ENCODE peak calls at places on chromosomes 12 and 14, in four cellular contexts. W, C, R and X are unnamed samples.

GRCh38 chr12:39332661-39333175 is 110.2 kb downstream of the KIF21A start:
- DNase-seq in W (no peak), C (no peak), R (no peak), X (no peak)

GRCh38 chr14:69553221-69553620 is 21.4 kb downstream of the CCDC177 start:
- DNase-seq in W (peak), C (no peak), R (peak), X (peak)

GRCh38 chr12:49868952-49869815 is 26.3 kb upstream of the BCDIN3D start:
- DNase-seq in W (peak), C (peak), R (peak), X (peak)

GRCh38 chr12:18895540-18895939 is 157.6 kb downstream of the CAPZA3 start:
- DNase-seq in W (no peak), C (no peak), R (no peak), X (no peak)

GRCh38 chr14:101027291-101027690 is 123.8 kb upstream of the RTL1 start:
- DNase-seq in W (no peak), C (no peak), R (no peak), X (no peak)

GRCh38 chr12:11991604-11992003 is 79.1 kb upstream of the BCL2L14 start:
- DNase-seq in W (no peak), C (no peak), R (peak), X (no peak)

GRCh38 chr12:50003595-50003994 is 21.7 kb downstream of the RACGAP1 start:
- DNase-seq in W (no peak), C (no peak), R (peak), X (peak)

GRCh38 chr12:15001733-15002471 is 29.1 kb downstream of the PDE6H start:
- DNase-seq in W (peak), C (peak), R (peak), X (peak)

GRCh38 chr12:5264006-5264405 is 167.9 kb upstream of the NTF3 start:
- DNase-seq in W (no peak), C (no peak), R (no peak), X (peak)

GRCh38 chr12:6946033-6946919 is 2.5 kb downstream of the C12orf57 start:
- DNase-seq in W (no peak), C (peak), R (no peak), X (no peak)
- H3K4me3 ChIP-seq in W (no peak), C (peak), R (no peak), X (no peak)

DNA sequence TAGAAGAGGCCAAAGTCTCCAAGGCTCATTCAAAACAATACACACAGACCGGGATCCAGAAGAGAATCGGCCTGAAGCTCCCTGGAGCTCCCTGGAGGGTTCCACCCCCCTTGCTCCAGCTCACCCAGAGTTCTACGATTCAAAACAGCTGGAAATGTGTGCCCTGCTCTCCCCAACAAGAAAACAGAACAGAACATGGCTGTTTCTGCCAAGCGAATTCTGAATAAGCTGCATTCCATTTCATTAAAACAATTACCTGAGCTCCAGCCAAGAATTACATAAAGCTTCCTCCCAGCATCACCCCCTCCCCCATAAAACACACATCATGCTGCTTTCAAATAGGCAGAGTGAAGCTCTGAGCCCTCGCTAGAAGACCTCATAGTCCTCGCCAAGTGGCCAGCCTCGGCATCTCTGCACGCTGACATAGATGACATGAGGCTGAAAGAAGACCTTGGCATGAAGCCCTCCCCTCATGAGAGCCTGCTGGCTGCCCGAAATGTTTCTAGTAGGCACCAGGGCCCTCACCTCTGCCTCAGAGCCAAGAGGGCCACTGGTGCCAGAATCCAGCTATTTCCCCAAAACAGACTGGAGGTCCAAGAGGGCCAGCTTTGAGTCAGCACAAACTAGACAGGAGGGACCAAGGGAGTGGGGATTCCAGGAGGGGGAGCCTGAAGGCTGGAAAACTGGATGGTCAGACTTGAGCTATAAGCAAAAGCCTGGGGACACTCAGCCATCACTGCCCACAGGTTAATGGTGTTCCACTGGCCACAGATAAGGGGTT is 8.3 kb downstream of the PXN start:
- DNase-seq in W (peak), C (peak), R (peak), X (peak)
- TF ChIP-seq CTCF in W (peak), C (no peak), R (peak), X (no peak)

GRCh38 chr12:106582661-106583577 is at the start of gene RFX4:
- DNase-seq in W (no peak), C (no peak), R (no peak), X (no peak)
- H3K4me3 ChIP-seq in W (peak), C (peak), R (peak), X (peak)

GRCh38 chr12:115042341-115042740 is 358.4 kb upstream of the TBX3 start:
- DNase-seq in W (peak), C (no peak), R (no peak), X (peak)

GRCh38 chr12:115046805-115047204 is 362.8 kb upstream of the TBX3 start:
- DNase-seq in W (no peak), C (no peak), R (no peak), X (no peak)

GRCh38 chr12:115043079-115043478 is 359.1 kb upstream of the TBX3 start:
- DNase-seq in W (no peak), C (no peak), R (no peak), X (no peak)

GRCh38 chr12:115049617-115050016 is 365.6 kb upstream of the TBX3 start:
- DNase-seq in W (peak), C (no peak), R (peak), X (peak)

GRCh38 chr12:115044073-115044472 is 360.1 kb upstream of the TBX3 start:
- DNase-seq in W (peak), C (no peak), R (no peak), X (peak)
- TF ChIP-seq CTCF in W (no peak), C (no peak), R (no peak), X (no peak)

GRCh38 chr12:132402831-132403416 is 73.5 kb upstream of the GALNT9 start:
- DNase-seq in W (no peak), C (peak), R (no peak), X (no peak)
- H3K4me3 ChIP-seq in W (no peak), C (no peak), R (no peak), X (no peak)

GRCh38 chr12:63415357-63415756 is 252.9 kb downstream of the DPY19L2 start:
- DNase-seq in W (no peak), C (no peak), R (no peak), X (no peak)

GRCh38 chr12:63423839-63424238 is 244.5 kb downstream of the DPY19L2 start:
- DNase-seq in W (peak), C (no peak), R (no peak), X (no peak)

GRCh38 chr12:63416788-63417187 is 251.5 kb downstream of the DPY19L2 start:
- DNase-seq in W (no peak), C (no peak), R (no peak), X (no peak)

GRCh38 chr12:63419119-63419518 is 249.2 kb downstream of the DPY19L2 start:
- DNase-seq in W (no peak), C (no peak), R (peak), X (no peak)

GRCh38 chr12:63420206-63420644 is 248.1 kb downstream of the DPY19L2 start:
- DNase-seq in W (peak), C (no peak), R (peak), X (peak)
- TF ChIP-seq CTCF in W (peak), C (peak), R (peak), X (peak)